ENCODE peak calls at places on chromosomes 2 and 18, in ten cellular contexts. One of them, this sample, is unnamed. For H3K27me3 and H3K4me1, the result is how much of the 10 kb centered on the place peaks cover.

GRCh38 chr2:169562519-169562918 is 11.1 kb downstream of the FASTKD1 start:
- DNase-seq in HCT116: no peak
- DNase-seq in ovary: no peak
- DNase-seq in pancreas: no peak
- DNase-seq in left lung: no peak
- DNase-seq in Karpas-422: no peak
- DNase-seq in K562: no peak
- DNase-seq in heart right ventricle: no peak
- DNase-seq in fibroblast of lung: no peak
- DNase-seq in spleen: no peak
- DNase-seq in this sample: no peak

GRCh38 chr2:219174801-219175200 is 1.9 kb downstream of the CNPPD1 start:
- DNase-seq in HCT116: no peak
- DNase-seq in ovary: no peak
- DNase-seq in pancreas: no peak
- DNase-seq in left lung: no peak
- DNase-seq in Karpas-422: peak
- DNase-seq in K562: no peak
- DNase-seq in heart right ventricle: no peak
- DNase-seq in fibroblast of lung: no peak
- DNase-seq in spleen: no peak
- DNase-seq in this sample: no peak

GRCh38 chr2:166335284-166335683 is 40.5 kb downstream of the SCN9A start:
- DNase-seq in HCT116: no peak
- DNase-seq in ovary: no peak
- DNase-seq in pancreas: no peak
- DNase-seq in left lung: no peak
- DNase-seq in Karpas-422: no peak
- DNase-seq in K562: no peak
- DNase-seq in heart right ventricle: no peak
- DNase-seq in fibroblast of lung: no peak
- DNase-seq in spleen: no peak
- DNase-seq in this sample: no peak

GRCh38 chr18:57586243-57587049 is at the start of gene FECH:
- DNase-seq in HCT116: peak
- DNase-seq in ovary: peak
- DNase-seq in pancreas: peak
- DNase-seq in left lung: peak
- DNase-seq in Karpas-422: peak
- DNase-seq in K562: peak
- DNase-seq in heart right ventricle: peak
- DNase-seq in fibroblast of lung: peak
- DNase-seq in spleen: peak
- DNase-seq in this sample: peak

GRCh38 chr2:212831671-212832199 is 293.1 kb upstream of the ERBB4 start:
- DNase-seq in HCT116: no peak
- DNase-seq in ovary: peak
- DNase-seq in pancreas: no peak
- DNase-seq in left lung: no peak
- DNase-seq in Karpas-422: no peak
- DNase-seq in K562: no peak
- DNase-seq in heart right ventricle: no peak
- DNase-seq in fibroblast of lung: no peak
- DNase-seq in spleen: peak
- DNase-seq in this sample: peak

GRCh38 chr2:39947294-39948015 is 168.4 kb upstream of the THUMPD2 start:
- DNase-seq in HCT116: no peak
- DNase-seq in ovary: no peak
- DNase-seq in pancreas: no peak
- DNase-seq in left lung: no peak
- DNase-seq in Karpas-422: no peak
- DNase-seq in K562: no peak
- DNase-seq in heart right ventricle: no peak
- DNase-seq in fibroblast of lung: peak
- DNase-seq in spleen: no peak
- DNase-seq in this sample: no peak

GRCh38 chr2:14517731-14518130 is 114.8 kb upstream of the LRATD1 start:
- DNase-seq in HCT116: no peak
- DNase-seq in ovary: no peak
- DNase-seq in pancreas: no peak
- DNase-seq in left lung: no peak
- DNase-seq in Karpas-422: no peak
- DNase-seq in K562: no peak
- DNase-seq in heart right ventricle: no peak
- DNase-seq in fibroblast of lung: no peak
- DNase-seq in spleen: no peak
- DNase-seq in this sample: no peak

GRCh38 chr2:55581875-55582547 is 35.4 kb downstream of the PPP4R3B start:
- DNase-seq in HCT116: no peak
- DNase-seq in ovary: no peak
- DNase-seq in pancreas: no peak
- DNase-seq in left lung: no peak
- DNase-seq in Karpas-422: no peak
- DNase-seq in K562: no peak
- DNase-seq in heart right ventricle: no peak
- DNase-seq in fibroblast of lung: peak
- DNase-seq in spleen: no peak
- DNase-seq in this sample: no peak

GRCh38 chr2:69340101-69340775 is 46.8 kb downstream of the GFPT1 start:
- DNase-seq in HCT116: no peak
- DNase-seq in ovary: no peak
- DNase-seq in pancreas: no peak
- DNase-seq in left lung: no peak
- DNase-seq in Karpas-422: no peak
- DNase-seq in K562: no peak
- DNase-seq in heart right ventricle: no peak
- DNase-seq in fibroblast of lung: peak
- DNase-seq in spleen: no peak
- DNase-seq in this sample: no peak

GRCh38 chr2:120512321-120512710 is 166.4 kb downstream of the INHBB start:
- DNase-seq in HCT116: no peak
- DNase-seq in ovary: no peak
- DNase-seq in pancreas: no peak
- DNase-seq in left lung: peak
- DNase-seq in Karpas-422: no peak
- DNase-seq in K562: no peak
- DNase-seq in heart right ventricle: no peak
- DNase-seq in fibroblast of lung: no peak
- DNase-seq in spleen: peak
- DNase-seq in this sample: no peak

GRCh38 chr2:206217743-206218520 is 56.5 kb upstream of the ZDBF2 start:
- DNase-seq in HCT116: no peak
- DNase-seq in ovary: no peak
- DNase-seq in pancreas: no peak
- DNase-seq in left lung: no peak
- DNase-seq in Karpas-422: no peak
- DNase-seq in K562: no peak
- DNase-seq in heart right ventricle: no peak
- DNase-seq in fibroblast of lung: peak
- DNase-seq in spleen: no peak
- DNase-seq in this sample: no peak

GRCh38 chr2:203880557-203881125 is 13.1 kb downstream of the CTLA4 start:
- DNase-seq in HCT116: no peak
- DNase-seq in ovary: no peak
- DNase-seq in pancreas: no peak
- DNase-seq in left lung: no peak
- DNase-seq in Karpas-422: no peak
- DNase-seq in K562: no peak
- DNase-seq in heart right ventricle: no peak
- DNase-seq in fibroblast of lung: no peak
- DNase-seq in spleen: no peak
- DNase-seq in this sample: no peak

DNA sequence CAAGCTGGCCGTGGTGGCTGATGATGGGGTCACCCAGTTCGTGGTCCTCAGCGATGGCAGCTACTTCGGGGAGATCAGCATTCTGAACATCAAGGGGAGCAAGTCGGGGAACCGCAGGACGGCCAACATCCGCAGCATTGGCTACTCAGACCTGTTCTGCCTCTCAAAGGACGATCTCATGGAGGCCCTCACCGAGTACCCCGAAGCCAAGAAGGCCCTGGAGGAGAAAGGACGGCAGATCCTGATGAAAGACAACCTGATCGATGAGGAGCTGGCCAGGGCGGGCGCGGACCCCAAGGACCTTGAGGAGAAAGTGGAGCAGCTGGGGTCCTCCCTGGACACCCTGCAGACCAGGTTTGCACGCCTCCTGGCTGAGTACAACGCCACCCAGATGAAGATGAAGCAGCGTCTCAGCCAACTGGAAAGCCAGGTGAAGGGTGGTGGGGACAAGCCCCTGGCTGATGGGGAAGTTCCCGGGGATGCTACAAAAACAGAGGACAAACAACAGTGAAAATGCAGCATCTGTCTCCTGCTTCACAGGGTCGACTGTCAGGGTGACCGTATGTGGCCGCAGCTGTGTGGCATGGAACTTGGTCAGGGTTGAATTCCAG is 47.8 kb upstream of the INPP4A start:
- DNase-seq in HCT116: no peak
- DNase-seq in ovary: no peak
- DNase-seq in pancreas: no peak
- DNase-seq in left lung: no peak
- DNase-seq in Karpas-422: no peak
- DNase-seq in K562: no peak
- DNase-seq in heart right ventricle: no peak
- DNase-seq in fibroblast of lung: no peak
- DNase-seq in spleen: no peak
- DNase-seq in this sample: no peak
- H3K27me3 ChIP-seq in HCT116: under half
- H3K27me3 ChIP-seq in ovary: under half
- H3K27me3 ChIP-seq in pancreas: under half
- H3K27me3 ChIP-seq in left lung: under half
- H3K27me3 ChIP-seq in Karpas-422: under half
- H3K27me3 ChIP-seq in K562: under half
- H3K27me3 ChIP-seq in heart right ventricle: under half
- H3K27me3 ChIP-seq in fibroblast of lung: under half
- H3K27me3 ChIP-seq in spleen: under half
- H3K27me3 ChIP-seq in this sample: under half

DNA sequence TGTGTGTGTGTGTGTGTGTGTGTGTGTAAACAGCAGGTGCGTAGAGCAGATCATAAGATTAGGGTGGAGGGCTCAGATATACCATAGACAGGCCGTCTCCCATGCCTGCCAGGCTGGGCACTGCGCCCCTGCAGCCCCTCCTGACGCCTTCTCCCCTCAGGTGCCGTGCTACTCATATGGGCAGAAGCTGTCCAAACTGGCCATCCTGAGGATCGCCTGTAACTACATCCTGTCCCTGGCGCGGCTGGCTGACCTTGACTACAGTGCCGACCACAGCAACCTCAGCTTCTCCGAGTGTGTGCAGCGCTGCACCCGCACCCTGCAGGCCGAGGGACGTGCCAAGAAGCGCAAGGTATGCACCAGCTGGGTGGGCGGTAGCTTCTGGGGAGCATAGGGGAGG is 10.0 kb downstream of the ATOH8 start:
- DNase-seq in HCT116: no peak
- DNase-seq in ovary: no peak
- DNase-seq in pancreas: no peak
- DNase-seq in left lung: no peak
- DNase-seq in Karpas-422: no peak
- DNase-seq in K562: no peak
- DNase-seq in heart right ventricle: no peak
- DNase-seq in fibroblast of lung: no peak
- DNase-seq in spleen: no peak
- DNase-seq in this sample: peak
- H3K4me1 ChIP-seq in HCT116: under half
- H3K4me1 ChIP-seq in ovary: under half
- H3K4me1 ChIP-seq in pancreas: under half
- H3K4me1 ChIP-seq in left lung: under half
- H3K4me1 ChIP-seq in Karpas-422: under half
- H3K4me1 ChIP-seq in K562: under half
- H3K4me1 ChIP-seq in heart right ventricle: half or more
- H3K4me1 ChIP-seq in fibroblast of lung: under half
- H3K4me1 ChIP-seq in spleen: half or more
- H3K4me1 ChIP-seq in this sample: under half

DNA sequence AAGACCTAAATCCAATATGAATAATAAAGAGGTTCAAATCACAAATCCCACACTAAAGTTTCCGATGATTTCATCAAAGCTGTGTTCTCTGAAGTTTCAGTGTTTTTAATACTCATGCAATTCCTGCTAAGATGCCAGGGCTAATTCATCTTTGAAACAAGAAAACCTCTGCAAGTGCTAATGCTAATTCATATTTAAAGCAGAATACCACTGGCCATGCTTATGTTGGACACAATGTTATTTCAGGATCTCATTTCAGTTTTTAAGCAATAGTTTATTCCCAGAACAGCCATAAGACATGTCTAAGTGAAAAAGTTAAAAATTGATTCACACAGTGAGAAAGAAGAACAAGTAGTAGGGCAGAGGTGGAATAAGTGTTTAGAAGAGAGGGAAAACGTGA is 62.8 kb downstream of the GRB14 start:
- DNase-seq in HCT116: no peak
- DNase-seq in ovary: no peak
- DNase-seq in pancreas: no peak
- DNase-seq in left lung: no peak
- DNase-seq in Karpas-422: no peak
- DNase-seq in K562: no peak
- DNase-seq in heart right ventricle: no peak
- DNase-seq in fibroblast of lung: no peak
- DNase-seq in spleen: no peak
- DNase-seq in this sample: no peak
- H3K27me3 ChIP-seq in HCT116: under half
- H3K27me3 ChIP-seq in ovary: under half
- H3K27me3 ChIP-seq in pancreas: under half
- H3K27me3 ChIP-seq in left lung: under half
- H3K27me3 ChIP-seq in Karpas-422: under half
- H3K27me3 ChIP-seq in K562: under half
- H3K27me3 ChIP-seq in heart right ventricle: under half
- H3K27me3 ChIP-seq in fibroblast of lung: under half
- H3K27me3 ChIP-seq in spleen: under half
- H3K27me3 ChIP-seq in this sample: under half

GRCh38 chr2:85747441-85747840 is 6.3 kb upstream of the ATOH8 start:
- DNase-seq in HCT116: no peak
- DNase-seq in ovary: no peak
- DNase-seq in pancreas: no peak
- DNase-seq in left lung: no peak
- DNase-seq in Karpas-422: no peak
- DNase-seq in K562: no peak
- DNase-seq in heart right ventricle: no peak
- DNase-seq in fibroblast of lung: no peak
- DNase-seq in spleen: no peak
- DNase-seq in this sample: no peak
- H3K4me1 ChIP-seq in HCT116: under half
- H3K4me1 ChIP-seq in ovary: under half
- H3K4me1 ChIP-seq in pancreas: under half
- H3K4me1 ChIP-seq in left lung: under half
- H3K4me1 ChIP-seq in Karpas-422: under half
- H3K4me1 ChIP-seq in K562: under half
- H3K4me1 ChIP-seq in heart right ventricle: half or more
- H3K4me1 ChIP-seq in fibroblast of lung: under half
- H3K4me1 ChIP-seq in spleen: half or more
- H3K4me1 ChIP-seq in this sample: under half

GRCh38 chr2:26646986-26647672 is 6.0 kb upstream of the CIB4 start:
- DNase-seq in HCT116: no peak
- DNase-seq in ovary: no peak
- DNase-seq in pancreas: no peak
- DNase-seq in left lung: no peak
- DNase-seq in Karpas-422: no peak
- DNase-seq in K562: no peak
- DNase-seq in heart right ventricle: no peak
- DNase-seq in fibroblast of lung: no peak
- DNase-seq in spleen: peak
- DNase-seq in this sample: no peak
- H3K27me3 ChIP-seq in HCT116: under half
- H3K27me3 ChIP-seq in ovary: under half
- H3K27me3 ChIP-seq in pancreas: under half
- H3K27me3 ChIP-seq in left lung: under half
- H3K27me3 ChIP-seq in Karpas-422: under half
- H3K27me3 ChIP-seq in K562: half or more
- H3K27me3 ChIP-seq in heart right ventricle: under half
- H3K27me3 ChIP-seq in fibroblast of lung: under half
- H3K27me3 ChIP-seq in spleen: under half
- H3K27me3 ChIP-seq in this sample: half or more